ENCODE peak calls at places on chromosome 10, in six cellular contexts. G is GM04503; T is amygdala; K is effector memory CD8-positive, alpha-beta T cell; I is AG10803; N is CMK. Y is an unnamed sample.

GRCh38 chr10:43234471-43235041 is 32.3 kb downstream of the RASGEF1A start:
- DNase-seq in T (no peak), N (no peak), G (no peak), K (no peak), I (no peak), Y (no peak)

GRCh38 chr10:125148576-125148975 is 11.8 kb downstream of the CTBP2 start:
- DNase-seq in N (no peak), T (no peak), I (peak; percentile 59), G (no peak), K (no peak), Y (no peak)

GRCh38 chr10:110226555-110226925 is 19.1 kb downstream of the MXI1 start:
- DNase-seq in G (no peak), K (peak; percentile 80), N (peak; percentile 74), T (peak; percentile 86), I (peak; percentile 92), Y (peak; percentile 90)

GRCh38 chr10:33333260-33334169 is 952 bp downstream of the NRP1 start:
- DNase-seq in K (no peak), T (no peak), N (peak; percentile 77), I (no peak), G (no peak), Y (peak; percentile 74)

GRCh38 chr10:117261501-117261900 is 20.6 kb downstream of the SLC18A2 start:
- DNase-seq in K (no peak), I (no peak), G (no peak), T (no peak), N (no peak), Y (no peak)

GRCh38 chr10:103776878-103777591 is 78.3 kb downstream of the SH3PXD2A start:
- DNase-seq in K (no peak), I (peak; percentile 43), T (no peak), G (no peak), N (no peak), Y (no peak)

GRCh38 chr10:30039567-30039966 is 19.8 kb downstream of the JCAD start:
- DNase-seq in N (no peak), I (no peak), T (no peak), G (no peak), K (no peak), Y (no peak)

GRCh38 chr10:50605280-50606270 is 18.2 kb downstream of the SGMS1 start:
- DNase-seq in G (peak; percentile 94), I (peak; percentile 97), T (no peak), N (no peak), K (no peak), Y (peak; percentile 50)

GRCh38 chr10:100999742-101000601 is at the start of gene LZTS2:
- DNase-seq in N (no peak), I (no peak), G (no peak), K (no peak), T (no peak), Y (no peak)

GRCh38 chr10:72062341-72062740 is 26.0 kb downstream of the SPOCK2 start:
- DNase-seq in N (no peak), G (no peak), T (no peak), I (no peak), K (no peak), Y (no peak)

GRCh38 chr10:100535715-100536353 is at the start of gene HIF1AN:
- DNase-seq in G (peak; percentile 71), I (peak; percentile 95), T (peak; percentile 90), N (peak; percentile 95), K (peak; percentile 86), Y (peak; percentile 94)

GRCh38 chr10:34696423-34696822 is 118.7 kb downstream of the PARD3 start:
- DNase-seq in I (peak; percentile 52), K (no peak), G (no peak), T (no peak), N (no peak), Y (no peak)

GRCh38 chr10:101155896-101156295 is 24.8 kb downstream of the TLX1 start:
- DNase-seq in G (peak; percentile 21), N (no peak), K (no peak), T (no peak), I (peak; percentile 51), Y (no peak)

GRCh38 chr10:35942052-35942451 is 300.0 kb upstream of the FZD8 start:
- DNase-seq in I (no peak), N (no peak), K (no peak), G (no peak), T (no peak), Y (no peak)

GRCh38 chr10:101066890-101067355 is 5.1 kb downstream of the KAZALD1 start:
- DNase-seq in T (no peak), K (no peak), G (no peak), N (no peak), I (no peak), Y (no peak)

GRCh38 chr10:107409517-107409916 is 245.0 kb upstream of the SORCS1 start:
- DNase-seq in G (no peak), I (peak; percentile 24), N (no peak), K (no peak), T (peak; percentile 2), Y (no peak)

GRCh38 chr10:35605191-35605590 is at the start of gene GJD4:
- DNase-seq in G (no peak), T (no peak), K (no peak), I (no peak), N (no peak), Y (no peak)

GRCh38 chr10:102652170-102652926 is 8.1 kb downstream of the TRIM8 start:
- DNase-seq in N (no peak), K (no peak), T (no peak), I (no peak), G (no peak), Y (peak; percentile 60)

GRCh38 chr10:43160919-43161251 is 22.6 kb downstream of the CSGALNACT2 start:
- DNase-seq in K (no peak), I (no peak), T (no peak), N (no peak), G (no peak), Y (no peak)

GRCh38 chr10:92965314-92965713 is 95.3 kb upstream of the CYP26C1 start:
- DNase-seq in G (peak; percentile 8), T (no peak), N (no peak), K (no peak), I (peak; percentile 57), Y (no peak)

GRCh38 chr10:79420974-79421688 is 24.3 kb downstream of the ZCCHC24 start:
- DNase-seq in T (no peak), K (no peak), I (peak; percentile 54), N (no peak), G (no peak), Y (no peak)

GRCh38 chr10:23081891-23082290 is 13.5 kb upstream of the MSRB2 start:
- DNase-seq in K (no peak), N (no peak), T (no peak), I (peak; percentile 8), G (no peak), Y (no peak)

GRCh38 chr10:132836248-132836831 is 50.4 kb upstream of the NKX6-2 start:
- DNase-seq in N (no peak), I (no peak), G (no peak), K (no peak), T (peak; percentile 66), Y (no peak)